ENCODE peak calls at places on chromosomes 11 and 22, in seven cellular contexts. L is effector memory CD8-positive, alpha-beta T cell; S is RWPE2; D is gastroesophageal sphincter; A is left lobe of liver; T is K562; B is Right ventricle myocardium superior. K is an unnamed sample.

GRCh38 chr11:69278091-69278867 is 15.7 kb upstream of the MYEOV start:
- ATAC-seq in D (no peak), L (no peak), T (no peak), S (no peak), B (peak), A (peak), K (no peak)

GRCh38 chr22:44691796-44692661 is 10.0 kb upstream of the PRR5 start:
- ATAC-seq in D (no peak), L (no peak), S (no peak), A (no peak), B (no peak), T (peak), K (no peak)

GRCh38 chr11:128069665-128070064 is 517.7 kb downstream of the ETS1 start:
- ATAC-seq in T (no peak), A (no peak), S (no peak), D (no peak), B (no peak), L (no peak), K (no peak)

GRCh38 chr11:100752371-100753073 is 65.4 kb downstream of the ARHGAP42 start:
- ATAC-seq in L (no peak), T (no peak), D (no peak), B (peak), A (no peak), S (no peak), K (no peak)

GRCh38 chr11:128927108-128927461 is 15.6 kb downstream of the TP53AIP1 start:
- ATAC-seq in S (no peak), D (no peak), A (no peak), L (no peak), T (no peak), B (no peak), K (no peak)

GRCh38 chr11:69867076-69868002 is 48.1 kb upstream of the FGF3 start:
- ATAC-seq in B (no peak), D (no peak), T (peak), S (no peak), A (peak), L (no peak), K (no peak)

GRCh38 chr11:66243816-66244215 is 24.6 kb upstream of the RAB1B start:
- ATAC-seq in S (no peak), A (no peak), B (no peak), L (no peak), D (no peak), T (no peak), K (no peak)

GRCh38 chr11:63762662-63763505 is 5.7 kb downstream of the ZFTA start:
- ATAC-seq in A (peak), B (peak), L (no peak), D (peak), S (no peak), T (no peak), K (no peak)

GRCh38 chr11:22703040-22703439 is 36.6 kb downstream of the GAS2 start:
- ATAC-seq in B (peak), A (peak), L (no peak), D (no peak), S (peak), T (peak), K (peak)

K was measured in SK-N-SH treated with all-trans-retinoic acid at 6 μM for 48 hours.